ENCODE peak calls at places on chromosome 15, in six cellular contexts. L is spleen, Z is psoas muscle, A is thoracic aorta, U is tibial nerve, N is ovary. M is an unnamed sample.

GRCh38 chr15:65916041-65916663 is 46.9 kb downstream of the RAB11A start:
- DNase-seq in L (no peak), Z (no peak), A (no peak), U (no peak), N (no peak), M (no peak)

GRCh38 chr15:87863152-87863551 is 393.4 kb downstream of the NTRK3 start:
- DNase-seq in L (no peak), Z (no peak), A (no peak), U (no peak), N (no peak), M (no peak)

GRCh38 chr15:79166311-79166955 is 75.9 kb upstream of the RASGRF1 start:
- DNase-seq in L (no peak), Z (no peak), A (no peak), U (no peak), N (no peak), M (no peak)

GRCh38 chr15:93866441-93866840 is 364.9 kb upstream of the MCTP2 start:
- DNase-seq in L (no peak), Z (no peak), A (no peak), U (no peak), N (no peak), M (no peak)

GRCh38 chr15:34610388-34610787 is 26.9 kb upstream of the GOLGA8B start:
- DNase-seq in L (no peak), Z (no peak), A (no peak), U (no peak), N (no peak), M (no peak)

GRCh38 chr15:63595066-63595465 is 2.1 kb upstream of the FBXL22 start:
- DNase-seq in L (no peak), Z (no peak), A (no peak), U (no peak), N (no peak), M (no peak)

GRCh38 chr15:39936187-39936586 is 2.3 kb downstream of the EIF2AK4 start:
- DNase-seq in L (no peak), Z (no peak), A (no peak), U (no peak), N (no peak), M (peak; percentile 62)

GRCh38 chr15:77654975-77655374 is 22.3 kb upstream of the LINGO1 start:
- DNase-seq in L (no peak), Z (no peak), A (no peak), U (no peak), N (no peak), M (no peak)

GRCh38 chr15:45550436-45550835 is 27.9 kb upstream of the SLC30A4 start:
- DNase-seq in L (no peak), Z (no peak), A (no peak), U (no peak), N (no peak), M (no peak)

GRCh38 chr15:58864602-58865419 is 68.7 kb downstream of the SLTM start:
- DNase-seq in L (peak; percentile 77), Z (peak; percentile 49), A (no peak), U (no peak), N (peak; percentile 69), M (no peak)

GRCh38 chr15:39961051-39961450 is 27.1 kb downstream of the EIF2AK4 start:
- DNase-seq in L (no peak), Z (no peak), A (no peak), U (no peak), N (no peak), M (no peak)

GRCh38 chr15:20356444-20357138 is 185.0 kb downstream of the GOLGA6L6 start:
- DNase-seq in L (peak; percentile 89), Z (peak; percentile 56), A (no peak), U (no peak), N (peak; percentile 53), M (no peak)

GRCh38 chr15:80721476-80721875 is 26.4 kb downstream of the ABHD17C start:
- DNase-seq in L (no peak), Z (no peak), A (no peak), U (no peak), N (no peak), M (no peak)

GRCh38 chr15:68635142-68635541 is 56.3 kb downstream of the CORO2B start:
- DNase-seq in L (peak; percentile 31), Z (no peak), A (no peak), U (no peak), N (peak; percentile 65), M (no peak)

GRCh38 chr15:51075364-51075763 is 19.3 kb downstream of the TNFAIP8L3 start:
- DNase-seq in L (no peak), Z (no peak), A (peak; percentile 31), U (no peak), N (no peak), M (no peak)

GRCh38 chr15:71335591-71335990 is 220.3 kb downstream of the THSD4 start:
- DNase-seq in L (no peak), Z (no peak), A (no peak), U (no peak), N (no peak), M (no peak)

GRCh38 chr15:90762109-90762508 is 45.0 kb downstream of the BLM start:
- DNase-seq in L (peak; percentile 83), Z (peak; percentile 64), A (peak; percentile 53), U (peak; percentile 74), N (no peak), M (no peak)

GRCh38 chr15:36177590-36178281 is 401.7 kb upstream of the CDIN1 start:
- DNase-seq in L (no peak), Z (no peak), A (no peak), U (no peak), N (no peak), M (no peak)

GRCh38 chr15:32739522-32739921 is 21.7 kb downstream of the GREM1 start:
- DNase-seq in L (no peak), Z (no peak), A (no peak), U (no peak), N (no peak), M (no peak)

GRCh38 chr15:95693917-95694316 is 636.6 kb upstream of the NR2F2 start:
- DNase-seq in L (no peak), Z (no peak), A (no peak), U (no peak), N (no peak), M (no peak)

GRCh38 chr15:31303434-31304073 is 23.1 kb upstream of the KLF13 start:
- DNase-seq in L (peak; percentile 77), Z (peak; percentile 25), A (no peak), U (no peak), N (no peak), M (no peak)

GRCh38 chr15:60493166-60493565 is 14.2 kb upstream of the ICE2 start:
- DNase-seq in L (no peak), Z (no peak), A (no peak), U (no peak), N (no peak), M (no peak)

GRCh38 chr15:88441076-88441730 is 26.0 kb downstream of the MRPL46 start:
- DNase-seq in L (no peak), Z (no peak), A (no peak), U (no peak), N (no peak), M (no peak)

GRCh38 chr15:63348392-63348791 is 33.3 kb downstream of the CA12 start:
- DNase-seq in L (peak; percentile 83), Z (peak; percentile 61), A (no peak), U (no peak), N (peak; percentile 21), M (no peak)

GRCh38 chr15:66613743-66614142 is 47.9 kb upstream of the LCTL start:
- DNase-seq in L (peak; percentile 61), Z (no peak), A (no peak), U (no peak), N (no peak), M (no peak)

GRCh38 chr15:44289352-44289790 is 852 bp downstream of the GOLM2 start:
- DNase-seq in L (no peak), Z (no peak), A (no peak), U (no peak), N (no peak), M (no peak)

GRCh38 chr15:44286814-44287555 is 1.5 kb upstream of the GOLM2 start:
- DNase-seq in L (peak; percentile 78), Z (no peak), A (no peak), U (no peak), N (no peak), M (no peak)
- TF ChIP-seq CTCF in L (no peak), Z (peak; percentile 12), A (peak; percentile 34), U (peak; percentile 3), N (no peak), M (peak; percentile 4)

GRCh38 chr15:57307527-57308193 is 68.6 kb upstream of the CGNL1 start:
- DNase-seq in L (no peak), Z (no peak), A (no peak), U (no peak), N (no peak), M (no peak)

GRCh38 chr15:57306305-57306943 is 69.9 kb upstream of the CGNL1 start:
- DNase-seq in L (peak; percentile 96), Z (peak; percentile 87), A (peak; percentile 68), U (peak; percentile 91), N (peak; percentile 73), M (no peak)

GRCh38 chr15:57305009-57305408 is 71.3 kb upstream of the CGNL1 start:
- DNase-seq in L (no peak), Z (no peak), A (no peak), U (no peak), N (no peak), M (no peak)

GRCh38 chr15:57310876-57311275 is 65.4 kb upstream of the CGNL1 start:
- DNase-seq in L (no peak), Z (no peak), A (no peak), U (no peak), N (no peak), M (no peak)

GRCh38 chr15:57306944-57307411 is 69.3 kb upstream of the CGNL1 start:
- DNase-seq in L (no peak), Z (no peak), A (no peak), U (no peak), N (no peak), M (no peak)
- H3K4me3 ChIP-seq in L (no peak overlapping the region), Z (peak overlapping the region; percentile 78), A (peak overlapping the region; percentile 88), U (peak overlapping the region; percentile 55), N (peak overlapping the region; percentile 39), M (peak overlapping the region; percentile 9)

GRCh38 chr15:43953402-43953801 is 126.6 kb downstream of the WDR76 start:
- DNase-seq in L (no peak), Z (no peak), A (no peak), U (no peak), N (no peak), M (no peak)
- H3K36me3 ChIP-seq in L (no peaks in the 10 kb centered on the region), Z (no peaks in the 10 kb centered on the region), A (no peaks in the 10 kb centered on the region), U (no peaks in the 10 kb centered on the region), N (no peaks in the 10 kb centered on the region), M (no peaks in the 10 kb centered on the region)

GRCh38 chr15:49832421-49832980 is 211.7 kb downstream of the DTWD1 start:
- DNase-seq in L (no peak), Z (no peak), A (no peak), U (no peak), N (no peak), M (no peak)
- TF ChIP-seq CTCF in L (no peak), Z (no peak), A (no peak), U (no peak), N (no peak), M (peak; percentile 63)

GRCh38 chr15:29670945-29671307 is 151.3 kb downstream of the TJP1 start:
- DNase-seq in L (no peak), Z (no peak), A (no peak), U (no peak), N (no peak), M (peak; percentile 88)
- H3K4me3 ChIP-seq in L (no peak overlapping the region), Z (no peak overlapping the region), A (no peak overlapping the region), U (no peak overlapping the region), N (no peak overlapping the region), M (no peak overlapping the region)

M was measured in kidney epithelial cell.